ENCODE peak calls at places on chromosomes 11 and 22, in seven cellular contexts. W is esophagus squamous epithelium, C is right lobe of liver, P is HCT116, E is psoas muscle, G is tibial artery, Q is heart right ventricle. O is an unnamed sample. For H3K4me1, the result is how much of the 10 kb centered on the place peaks cover.

GRCh38 chr22:36134167-36134566 is 26.4 kb downstream of the APOL3 start:
- DNase-seq in G (no peak), C (no peak), E (no peak), P (no peak), W (no peak), Q (no peak), O (no peak)

GRCh38 chr11:31131760-31132159 is 237.8 kb downstream of the DCDC1 start:
- DNase-seq in W (no peak), E (no peak), P (no peak), C (no peak), G (no peak), Q (no peak), O (no peak)

GRCh38 chr11:87417951-87418350 is 380.2 kb downstream of the TMEM135 start:
- DNase-seq in C (no peak), Q (no peak), P (no peak), W (no peak), G (no peak), E (no peak), O (no peak)

GRCh38 chr11:57644748-57645715 is 4.7 kb downstream of the YPEL4 start:
- DNase-seq in G (peak), P (peak), C (peak), W (no peak), E (peak), Q (peak), O (peak)

GRCh38 chr11:75024764-75025211 is 36.1 kb downstream of the NEU3 start:
- DNase-seq in E (no peak), W (no peak), G (no peak), P (no peak), C (no peak), Q (no peak), O (no peak)

GRCh38 chr11:102577182-102577581 is 46.6 kb upstream of the MMP7 start:
- DNase-seq in E (no peak), C (no peak), Q (no peak), P (no peak), W (no peak), G (no peak), O (no peak)

GRCh38 chr11:33160147-33160546 is 1.1 kb downstream of the CSTF3 start:
- DNase-seq in P (no peak), C (no peak), Q (no peak), G (no peak), E (no peak), W (no peak), O (no peak)

GRCh38 chr11:112343368-112344039 is 82.8 kb upstream of the PLET1 start:
- DNase-seq in C (no peak), P (no peak), G (no peak), W (no peak), E (no peak), Q (no peak), O (no peak)

GRCh38 chr11:127070808-127071207 is 70.2 kb upstream of the KIRREL3 start:
- DNase-seq in W (no peak), P (no peak), G (no peak), E (no peak), Q (no peak), C (no peak), O (no peak)

GRCh38 chr11:33646629-33647028 is 54.0 kb downstream of the C11orf91 start:
- DNase-seq in P (no peak), G (no peak), Q (no peak), C (no peak), W (no peak), E (no peak), O (no peak)

GRCh38 chr11:64015935-64016468 is 19.7 kb upstream of the FLRT1 start:
- DNase-seq in P (no peak), Q (no peak), G (no peak), E (no peak), W (no peak), C (no peak), O (no peak)

GRCh38 chr11:43644626-43645299 is 35.8 kb upstream of the HSD17B12 start:
- DNase-seq in G (no peak), E (no peak), W (no peak), Q (no peak), C (no peak), P (no peak), O (no peak)

GRCh38 chr11:115682101-115682500 is 177.9 kb upstream of the CADM1 start:
- DNase-seq in G (no peak), W (no peak), P (no peak), Q (no peak), E (no peak), C (no peak), O (no peak)

GRCh38 chr11:47494996-47495855 is 46.3 kb upstream of the RAPSN start:
- DNase-seq in C (no peak), Q (no peak), G (no peak), E (no peak), P (no peak), W (no peak), O (no peak)

GRCh38 chr22:36457688-36458450 is 23.6 kb downstream of the TXN2 start:
- DNase-seq in E (peak), P (no peak), Q (peak), C (no peak), W (no peak), G (no peak), O (no peak)

GRCh38 chr11:3735827-3736226 is 61.5 kb downstream of the NUP98 start:
- DNase-seq in W (no peak), C (no peak), Q (no peak), P (no peak), E (no peak), G (no peak), O (no peak)

GRCh38 chr11:15893080-15893492 is 463.3 kb downstream of the SOX6 start:
- DNase-seq in Q (no peak), P (no peak), G (no peak), W (no peak), C (no peak), E (no peak), O (no peak)

GRCh38 chr11:131633978-131634377 is 263.6 kb downstream of the NTM start:
- DNase-seq in W (no peak), E (no peak), G (no peak), P (no peak), C (no peak), Q (no peak), O (no peak)

GRCh38 chr11:5857590-5857989 is at the start of gene OR52E8:
- DNase-seq in W (no peak), Q (no peak), P (no peak), C (no peak), G (no peak), E (no peak), O (no peak)

GRCh38 chr11:23021287-23021863 is 161.1 kb upstream of the CCDC179 start:
- DNase-seq in C (no peak), W (no peak), E (no peak), P (no peak), G (no peak), Q (no peak), O (no peak)

GRCh38 chr11:72720047-72720446 is 32.2 kb downstream of the ARAP1 start:
- DNase-seq in W (no peak), C (no peak), G (peak), P (no peak), E (peak), Q (no peak), O (peak)

GRCh38 chr11:116112031-116112935 is 608.1 kb upstream of the CADM1 start:
- DNase-seq in P (no peak), W (no peak), G (no peak), Q (no peak), E (no peak), C (no peak), O (no peak)

GRCh38 chr22:25775501-25775900 is 33.5 kb downstream of the MYO18B start:
- DNase-seq in C (no peak), W (no peak), G (no peak), E (peak), Q (no peak), P (no peak), O (no peak)

GRCh38 chr11:104390696-104391095 is 226.7 kb upstream of the PDGFD start:
- DNase-seq in P (no peak), C (no peak), E (no peak), G (no peak), Q (no peak), W (no peak), O (no peak)

GRCh38 chr11:64644348-64645242 is 53.6 kb downstream of the SLC22A12 start:
- DNase-seq in G (no peak), P (no peak), W (no peak), Q (no peak), E (no peak), C (no peak), O (no peak)

GRCh38 chr11:72303179-72303578 is 59.2 kb upstream of the PHOX2A start:
- DNase-seq in E (no peak), Q (no peak), W (no peak), G (no peak), C (no peak), P (no peak), O (no peak)

GRCh38 chr11:88363566-88364169 is 26.1 kb upstream of the CTSC start:
- DNase-seq in Q (no peak), C (no peak), G (no peak), E (no peak), P (no peak), W (no peak), O (no peak)

GRCh38 chr11:20964985-20965384 is 295.6 kb downstream of the NELL1 start:
- DNase-seq in P (no peak), G (no peak), Q (no peak), C (no peak), W (no peak), E (no peak), O (no peak)

GRCh38 chr11:91876746-91877145 is 347.9 kb upstream of the FAT3 start:
- DNase-seq in P (no peak), E (no peak), C (no peak), W (no peak), Q (no peak), G (no peak), O (no peak)

GRCh38 chr11:100676901-100677300 is 10.2 kb upstream of the ARHGAP42 start:
- DNase-seq in Q (no peak), G (no peak), P (peak), E (no peak), C (no peak), W (no peak), O (no peak)

GRCh38 chr11:134711008-134711407 is 299.0 kb upstream of the B3GAT1 start:
- DNase-seq in C (no peak), W (no peak), Q (no peak), P (no peak), G (no peak), E (no peak), O (no peak)

GRCh38 chr11:86228967-86229330 is 15.6 kb upstream of the EED start:
- DNase-seq in P (no peak), W (no peak), G (no peak), E (no peak), Q (no peak), C (no peak), O (no peak)

GRCh38 chr11:34278708-34279297 is 79.0 kb downstream of the ABTB2 start:
- DNase-seq in C (peak), Q (no peak), P (no peak), E (no peak), G (no peak), W (no peak), O (no peak)

GRCh38 chr22:27252282-27253049 is 549.1 kb downstream of the MN1 start:
- DNase-seq in C (no peak), E (peak), W (no peak), P (no peak), Q (no peak), G (peak), O (no peak)

GRCh38 chr11:60257956-60258722 is 15.2 kb upstream of the MS4A4E start:
- DNase-seq in P (no peak), E (no peak), W (no peak), Q (no peak), G (no peak), C (no peak), O (no peak)

GRCh38 chr11:117618273-117618672 is 178.7 kb downstream of the DSCAML1 start:
- DNase-seq in C (no peak), W (no peak), Q (no peak), E (no peak), G (no peak), P (no peak), O (peak)

GRCh38 chr11:15926071-15926470 is 430.3 kb downstream of the SOX6 start:
- DNase-seq in G (no peak), E (no peak), C (no peak), Q (no peak), W (no peak), P (no peak), O (no peak)

GRCh38 chr11:78744949-78745348 is 170.3 kb upstream of the NARS2 start:
- DNase-seq in Q (no peak), P (no peak), W (no peak), C (no peak), E (no peak), G (no peak), O (no peak)

GRCh38 chr11:25734592-25735211 is 597.2 kb upstream of the ANO3 start:
- DNase-seq in Q (no peak), G (no peak), C (no peak), W (no peak), P (no peak), E (no peak), O (no peak)

GRCh38 chr11:39741066-39741465 is 1718.4 kb downstream of the LRRC4C start:
- DNase-seq in E (no peak), G (no peak), Q (no peak), W (no peak), P (no peak), C (no peak), O (no peak)

GRCh38 chr11:130177782-130178181 is 18.2 kb downstream of the ST14 start:
- DNase-seq in C (no peak), E (no peak), Q (no peak), P (no peak), G (no peak), W (no peak), O (no peak)
- H3K4me1 ChIP-seq in C (under half), E (under half), Q (under half), P (under half), G (under half), W (under half), O (under half)

GRCh38 chr11:76212086-76213035 is 6.1 kb upstream of the WNT11 start:
- DNase-seq in G (no peak), P (no peak), E (peak), W (no peak), C (no peak), Q (no peak), O (no peak)
- H3K4me1 ChIP-seq in G (under half), P (under half), E (under half), W (under half), C (under half), Q (under half), O (under half)

GRCh38 chr11:61505106-61505505 is 3.4 kb upstream of the LRRC10B start:
- DNase-seq in G (no peak), Q (no peak), C (no peak), W (no peak), E (no peak), P (no peak), O (no peak)

GRCh38 chr11:61507012-61507768 is 1.4 kb upstream of the LRRC10B start:
- DNase-seq in C (no peak), W (no peak), G (no peak), P (no peak), E (no peak), Q (no peak), O (no peak)

GRCh38 chr11:61503135-61503770 is 5.3 kb upstream of the LRRC10B start:
- DNase-seq in E (no peak), P (no peak), G (no peak), C (no peak), W (no peak), Q (no peak), O (no peak)

GRCh38 chr11:61507962-61508824 is at the start of gene LRRC10B:
- DNase-seq in G (no peak), Q (no peak), C (no peak), P (peak), W (no peak), E (no peak), O (peak)

DNA sequence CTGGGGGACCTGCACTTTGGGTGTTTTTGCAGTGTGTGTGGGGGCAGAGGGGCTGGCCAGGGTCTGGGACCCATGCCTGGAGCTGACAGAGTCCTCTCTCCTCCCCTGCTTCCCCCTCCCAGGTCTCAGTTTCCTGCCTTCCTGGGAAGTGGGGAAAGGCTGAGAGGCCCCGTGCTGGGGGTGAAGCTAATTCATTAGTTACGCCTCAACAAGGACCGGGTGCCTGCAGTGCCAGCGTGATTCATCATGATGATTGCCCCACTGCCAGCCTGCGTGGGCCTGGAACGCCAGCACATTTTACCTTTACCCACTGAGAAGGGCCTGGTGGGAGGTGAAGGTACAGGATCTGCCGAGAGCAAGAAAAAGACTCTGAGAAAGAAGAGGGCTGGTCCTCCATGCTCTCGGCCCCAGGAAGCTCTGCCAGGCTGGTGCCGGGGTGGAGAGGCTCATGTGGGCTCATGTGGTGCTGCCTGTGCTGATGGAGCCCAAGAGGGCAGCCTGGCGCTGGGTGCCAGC is 2.9 kb upstream of the LRRC10B start:
- DNase-seq in W (no peak), G (no peak), C (no peak), Q (no peak), E (no peak), P (no peak), O (no peak)
- H3K4me1 ChIP-seq in W (under half), G (under half), C (under half), Q (under half), E (under half), P (under half), O (under half)

DNA sequence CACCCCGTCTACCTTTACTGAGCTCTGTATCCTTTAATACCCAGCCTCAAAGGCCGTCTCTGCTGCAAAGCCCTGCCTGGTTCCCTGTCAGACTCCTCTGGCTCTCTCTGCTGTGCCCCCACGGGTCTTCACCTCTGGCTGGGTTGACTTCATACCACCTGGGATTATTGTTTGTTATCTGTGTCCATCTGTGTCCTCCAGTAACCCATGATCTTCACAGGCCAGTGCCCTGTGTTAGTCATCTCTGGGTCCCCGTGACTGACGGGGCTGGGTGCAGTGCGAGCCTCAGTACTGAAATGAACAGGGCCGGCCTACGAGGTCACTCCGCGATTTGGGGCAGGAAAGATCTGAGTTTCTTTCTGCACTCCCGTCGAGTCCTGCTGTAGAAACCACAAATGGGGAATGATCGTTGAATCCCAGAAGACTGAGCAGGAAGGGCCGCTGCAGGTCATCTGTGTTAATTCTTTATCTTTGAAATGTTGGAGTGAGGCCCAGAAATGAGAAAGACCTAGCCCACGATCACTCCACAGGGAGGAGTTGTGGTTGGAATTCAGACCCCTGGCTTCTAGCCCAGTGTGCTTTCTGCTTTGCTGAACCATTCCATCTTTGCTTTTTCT is 12.3 kb upstream of the TUB start:
- DNase-seq in C (peak), W (no peak), Q (peak), E (peak), P (no peak), G (peak), O (no peak)
- H3K4me1 ChIP-seq in C (under half), W (under half), Q (under half), E (under half), P (under half), G (under half), O (under half)

GRCh38 chr22:20205964-20206708 is 55.3 kb upstream of the CCDC188 start:
- DNase-seq in Q (peak), G (peak), E (peak), P (peak), W (no peak), C (peak), O (peak)

GRCh38 chr22:20205464-20205963 is 54.7 kb upstream of the CCDC188 start:
- DNase-seq in G (no peak), W (no peak), E (no peak), Q (no peak), C (no peak), P (no peak), O (no peak)

GRCh38 chr22:20207277-20208025 is 56.6 kb upstream of the CCDC188 start:
- DNase-seq in Q (no peak), E (no peak), G (no peak), C (peak), P (no peak), W (no peak), O (no peak)

GRCh38 chr22:20204821-20205220 is 54.0 kb upstream of the CCDC188 start:
- DNase-seq in G (no peak), Q (no peak), E (no peak), C (no peak), W (no peak), P (no peak), O (no peak)

DNA sequence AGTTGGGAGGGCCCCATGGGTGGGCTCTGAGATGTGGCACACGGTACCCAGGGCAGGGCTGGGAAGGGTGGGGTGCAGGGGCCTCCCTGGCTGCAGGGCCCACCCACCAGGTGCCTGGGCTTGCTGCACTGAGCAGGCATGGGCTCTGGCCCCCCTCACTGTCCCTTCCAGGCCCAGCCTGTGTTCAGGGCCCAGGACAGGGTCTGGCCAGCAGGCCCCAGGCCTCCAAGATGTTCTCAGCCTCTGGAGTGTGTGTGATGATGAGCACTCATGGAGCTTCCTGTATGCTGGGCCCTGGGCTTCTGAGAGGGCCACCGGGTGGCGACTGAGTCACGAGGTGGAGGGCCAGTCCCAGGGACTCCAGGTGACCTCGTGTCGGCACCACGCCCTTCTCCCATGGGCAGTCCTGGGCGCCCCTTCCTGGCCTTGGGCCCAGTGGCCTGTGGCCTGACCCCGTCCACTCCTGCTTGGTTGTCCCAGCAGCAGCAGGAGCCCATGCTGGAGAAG is 55.9 kb upstream of the CCDC188 start:
- DNase-seq in E (no peak), C (peak), Q (no peak), G (no peak), P (no peak), W (no peak), O (peak)
- H3K4me1 ChIP-seq in E (under half), C (under half), Q (under half), G (under half), P (under half), W (under half), O (under half)

DNA sequence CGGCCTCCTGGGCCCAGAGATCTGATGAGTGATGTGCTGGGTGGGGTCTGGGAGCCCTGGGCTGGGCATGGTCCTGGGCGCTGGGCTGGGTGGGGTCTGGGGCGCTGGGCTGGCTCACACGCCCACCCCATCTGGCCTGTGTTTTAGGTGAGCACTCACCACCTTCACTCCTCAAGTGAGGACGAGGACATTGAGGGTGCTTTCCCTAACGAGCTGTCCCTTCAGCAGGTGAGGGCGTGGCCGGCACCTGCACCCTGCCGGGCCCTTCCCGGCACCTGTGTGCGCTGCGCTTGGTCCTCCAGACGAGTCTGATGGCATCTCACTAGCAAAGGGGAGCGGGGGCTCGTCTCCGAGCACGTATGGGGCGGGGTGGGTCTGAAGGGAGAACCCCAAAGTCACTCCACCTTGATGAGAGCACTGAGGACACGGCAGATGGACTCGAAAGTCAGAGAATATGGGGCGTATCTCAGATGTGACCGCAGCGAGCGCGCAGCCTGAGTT is 37.9 kb downstream of the SBF1 start:
- DNase-seq in E (peak), G (no peak), C (peak), W (no peak), Q (no peak), P (no peak), O (no peak)
- H3K4me1 ChIP-seq in E (under half), G (under half), C (under half), W (under half), Q (under half), P (under half), O (under half)

O was measured in upper lobe of right lung.